ENCODE peak calls at places on chromosomes 7 and 10, in ten cellular contexts. One of them, this sample, is unnamed.

GRCh38 chr10:97025613-97026242 is 160.0 kb downstream of the SLIT1 start:
- DNase-seq in pancreas: peak; percentile 66
- DNase-seq in bronchial epithelial cell: peak; percentile 27
- DNase-seq in CD8-positive, alpha-beta T cell: peak; percentile 35
- DNase-seq in RWPE2: no peak
- DNase-seq in brain microvascular endothelial cell: peak; percentile 29
- DNase-seq in heart right ventricle: no peak
- DNase-seq in mammary epithelial cell: peak; percentile 20
- DNase-seq in AG04450: no peak
- DNase-seq in lower lobe of right lung: no peak
- DNase-seq in this sample: no peak

GRCh38 chr7:86469680-86470295 is 173.9 kb upstream of the GRM3 start:
- DNase-seq in pancreas: peak; percentile 71
- DNase-seq in bronchial epithelial cell: peak; percentile 76
- DNase-seq in CD8-positive, alpha-beta T cell: no peak
- DNase-seq in RWPE2: no peak
- DNase-seq in brain microvascular endothelial cell: peak; percentile 59
- DNase-seq in heart right ventricle: no peak
- DNase-seq in mammary epithelial cell: peak; percentile 59
- DNase-seq in AG04450: no peak
- DNase-seq in lower lobe of right lung: no peak
- DNase-seq in this sample: no peak

GRCh38 chr10:79022565-79023488 is 45.9 kb upstream of the ZMIZ1 start:
- DNase-seq in pancreas: no peak
- DNase-seq in bronchial epithelial cell: no peak
- DNase-seq in CD8-positive, alpha-beta T cell: no peak
- DNase-seq in RWPE2: peak; percentile 42
- DNase-seq in brain microvascular endothelial cell: no peak
- DNase-seq in heart right ventricle: peak; percentile 69
- DNase-seq in mammary epithelial cell: no peak
- DNase-seq in AG04450: no peak
- DNase-seq in lower lobe of right lung: peak; percentile 51
- DNase-seq in this sample: no peak

GRCh38 chr10:63115732-63116383 is 17.3 kb upstream of the NRBF2 start:
- DNase-seq in pancreas: peak; percentile 53
- DNase-seq in bronchial epithelial cell: peak; percentile 92
- DNase-seq in CD8-positive, alpha-beta T cell: no peak
- DNase-seq in RWPE2: peak; percentile 78
- DNase-seq in brain microvascular endothelial cell: peak; percentile 49
- DNase-seq in heart right ventricle: peak; percentile 63
- DNase-seq in mammary epithelial cell: peak; percentile 94
- DNase-seq in AG04450: no peak
- DNase-seq in lower lobe of right lung: peak; percentile 67
- DNase-seq in this sample: peak; percentile 42

GRCh38 chr10:106500585-106501525 is 663.7 kb downstream of the SORCS1 start:
- DNase-seq in pancreas: no peak
- DNase-seq in bronchial epithelial cell: peak; percentile 75
- DNase-seq in CD8-positive, alpha-beta T cell: no peak
- DNase-seq in RWPE2: no peak
- DNase-seq in brain microvascular endothelial cell: no peak
- DNase-seq in heart right ventricle: no peak
- DNase-seq in mammary epithelial cell: peak; percentile 62
- DNase-seq in AG04450: no peak
- DNase-seq in lower lobe of right lung: no peak
- DNase-seq in this sample: no peak

GRCh38 chr7:7510814-7511213 is 24.9 kb downstream of the COL28A1 start:
- DNase-seq in pancreas: no peak
- DNase-seq in bronchial epithelial cell: no peak
- DNase-seq in CD8-positive, alpha-beta T cell: no peak
- DNase-seq in RWPE2: no peak
- DNase-seq in brain microvascular endothelial cell: no peak
- DNase-seq in heart right ventricle: no peak
- DNase-seq in mammary epithelial cell: no peak
- DNase-seq in AG04450: no peak
- DNase-seq in lower lobe of right lung: no peak
- DNase-seq in this sample: no peak

GRCh38 chr10:7649673-7650330 is 17.0 kb downstream of the ITIH5 start:
- DNase-seq in pancreas: no peak
- DNase-seq in bronchial epithelial cell: no peak
- DNase-seq in CD8-positive, alpha-beta T cell: no peak
- DNase-seq in RWPE2: no peak
- DNase-seq in brain microvascular endothelial cell: no peak
- DNase-seq in heart right ventricle: no peak
- DNase-seq in mammary epithelial cell: no peak
- DNase-seq in AG04450: no peak
- DNase-seq in lower lobe of right lung: no peak
- DNase-seq in this sample: no peak

GRCh38 chr7:23044581-23044980 is 30.7 kb upstream of the HYCC1 start:
- DNase-seq in pancreas: no peak
- DNase-seq in bronchial epithelial cell: no peak
- DNase-seq in CD8-positive, alpha-beta T cell: no peak
- DNase-seq in RWPE2: no peak
- DNase-seq in brain microvascular endothelial cell: no peak
- DNase-seq in heart right ventricle: no peak
- DNase-seq in mammary epithelial cell: no peak
- DNase-seq in AG04450: no peak
- DNase-seq in lower lobe of right lung: no peak
- DNase-seq in this sample: no peak

GRCh38 chr10:10092581-10092980 is 925.1 kb upstream of the CELF2 start:
- DNase-seq in pancreas: no peak
- DNase-seq in bronchial epithelial cell: no peak
- DNase-seq in CD8-positive, alpha-beta T cell: no peak
- DNase-seq in RWPE2: no peak
- DNase-seq in brain microvascular endothelial cell: peak; percentile 55
- DNase-seq in heart right ventricle: peak; percentile 29
- DNase-seq in mammary epithelial cell: no peak
- DNase-seq in AG04450: peak; percentile 13
- DNase-seq in lower lobe of right lung: no peak
- DNase-seq in this sample: peak; percentile 1

GRCh38 chr10:117462816-117463544 is 79.6 kb upstream of the EMX2 start:
- DNase-seq in pancreas: no peak
- DNase-seq in bronchial epithelial cell: no peak
- DNase-seq in CD8-positive, alpha-beta T cell: no peak
- DNase-seq in RWPE2: no peak
- DNase-seq in brain microvascular endothelial cell: no peak
- DNase-seq in heart right ventricle: no peak
- DNase-seq in mammary epithelial cell: no peak
- DNase-seq in AG04450: no peak
- DNase-seq in lower lobe of right lung: no peak
- DNase-seq in this sample: no peak
- TF ChIP-seq CTCF in pancreas: no peak
- TF ChIP-seq CTCF in bronchial epithelial cell: no peak
- TF ChIP-seq CTCF in CD8-positive, alpha-beta T cell: no peak
- TF ChIP-seq CTCF in RWPE2: no peak
- TF ChIP-seq CTCF in brain microvascular endothelial cell: no peak
- TF ChIP-seq CTCF in heart right ventricle: no peak
- TF ChIP-seq CTCF in mammary epithelial cell: no peak
- TF ChIP-seq CTCF in AG04450: no peak
- TF ChIP-seq CTCF in lower lobe of right lung: no peak
- TF ChIP-seq CTCF in this sample: no peak

GRCh38 chr10:31319602-31320178 is 674 bp downstream of the ZEB1 start:
- DNase-seq in pancreas: no peak
- DNase-seq in bronchial epithelial cell: no peak
- DNase-seq in CD8-positive, alpha-beta T cell: no peak
- DNase-seq in RWPE2: no peak
- DNase-seq in brain microvascular endothelial cell: no peak
- DNase-seq in heart right ventricle: no peak
- DNase-seq in mammary epithelial cell: no peak
- DNase-seq in AG04450: no peak
- DNase-seq in lower lobe of right lung: no peak
- DNase-seq in this sample: no peak

GRCh38 chr10:31320598-31321211 is 1.7 kb downstream of the ZEB1 start:
- DNase-seq in pancreas: peak; percentile 8
- DNase-seq in bronchial epithelial cell: peak; percentile 16
- DNase-seq in CD8-positive, alpha-beta T cell: peak; percentile 9
- DNase-seq in RWPE2: no peak
- DNase-seq in brain microvascular endothelial cell: peak; percentile 17
- DNase-seq in heart right ventricle: peak; percentile 57
- DNase-seq in mammary epithelial cell: peak; percentile 38
- DNase-seq in AG04450: no peak
- DNase-seq in lower lobe of right lung: no peak
- DNase-seq in this sample: no peak

GRCh38 chr10:31320179-31320597 is 1.2 kb downstream of the ZEB1 start:
- DNase-seq in pancreas: peak; percentile 19
- DNase-seq in bronchial epithelial cell: no peak
- DNase-seq in CD8-positive, alpha-beta T cell: peak; percentile 16
- DNase-seq in RWPE2: no peak
- DNase-seq in brain microvascular endothelial cell: no peak
- DNase-seq in heart right ventricle: peak; percentile 50
- DNase-seq in mammary epithelial cell: peak; percentile 49
- DNase-seq in AG04450: no peak
- DNase-seq in lower lobe of right lung: peak; percentile 60
- DNase-seq in this sample: no peak

GRCh38 chr10:31321396-31321941 is 2.5 kb downstream of the ZEB1 start:
- DNase-seq in pancreas: no peak
- DNase-seq in bronchial epithelial cell: peak; percentile 10
- DNase-seq in CD8-positive, alpha-beta T cell: peak; percentile 5
- DNase-seq in RWPE2: no peak
- DNase-seq in brain microvascular endothelial cell: no peak
- DNase-seq in heart right ventricle: no peak
- DNase-seq in mammary epithelial cell: no peak
- DNase-seq in AG04450: no peak
- DNase-seq in lower lobe of right lung: no peak
- DNase-seq in this sample: no peak

DNA sequence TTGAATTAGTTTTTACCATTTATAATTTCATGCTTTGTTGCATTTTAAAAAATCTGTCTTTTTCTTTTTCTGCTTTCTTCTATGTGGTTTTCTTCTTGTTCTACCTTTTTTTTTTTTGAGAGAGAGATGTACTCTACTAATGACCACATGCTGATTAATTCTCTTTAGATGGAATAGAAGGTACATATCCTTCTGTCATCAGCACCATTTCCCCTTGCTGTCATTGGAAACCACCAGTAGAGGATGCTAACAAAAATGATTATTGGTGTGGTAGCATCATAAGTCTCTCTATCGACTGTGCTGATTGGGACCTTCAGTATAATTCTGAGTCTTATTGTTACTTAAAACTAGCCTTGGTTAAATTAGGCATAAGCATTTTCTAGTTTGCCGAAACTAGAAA is 3.6 kb downstream of the ZEB1 start:
- DNase-seq in pancreas: no peak
- DNase-seq in bronchial epithelial cell: no peak
- DNase-seq in CD8-positive, alpha-beta T cell: no peak
- DNase-seq in RWPE2: no peak
- DNase-seq in brain microvascular endothelial cell: no peak
- DNase-seq in heart right ventricle: no peak
- DNase-seq in mammary epithelial cell: no peak
- DNase-seq in AG04450: no peak
- DNase-seq in lower lobe of right lung: no peak
- DNase-seq in this sample: no peak
- H3K4me3 ChIP-seq in pancreas: no peak overlapping the region
- H3K4me3 ChIP-seq in bronchial epithelial cell: no peak overlapping the region
- H3K4me3 ChIP-seq in CD8-positive, alpha-beta T cell: no peak overlapping the region
- H3K4me3 ChIP-seq in RWPE2: no peak overlapping the region
- H3K4me3 ChIP-seq in brain microvascular endothelial cell: no peak overlapping the region
- H3K4me3 ChIP-seq in heart right ventricle: peak overlapping the region; percentile 84
- H3K4me3 ChIP-seq in mammary epithelial cell: no peak overlapping the region
- H3K4me3 ChIP-seq in AG04450: peak overlapping the region; percentile 88
- H3K4me3 ChIP-seq in lower lobe of right lung: no peak overlapping the region
- H3K4me3 ChIP-seq in this sample: no peak overlapping the region

GRCh38 chr10:98030991-98031431 is 590 bp upstream of the CRTAC1 start:
- DNase-seq in pancreas: no peak
- DNase-seq in bronchial epithelial cell: no peak
- DNase-seq in CD8-positive, alpha-beta T cell: no peak
- DNase-seq in RWPE2: no peak
- DNase-seq in brain microvascular endothelial cell: no peak
- DNase-seq in heart right ventricle: no peak
- DNase-seq in mammary epithelial cell: no peak
- DNase-seq in AG04450: no peak
- DNase-seq in lower lobe of right lung: no peak
- DNase-seq in this sample: no peak
- H3K27me3 ChIP-seq in pancreas: no peaks in the 10 kb centered on the region
- H3K27me3 ChIP-seq in bronchial epithelial cell: peaks cover 30% of the 10 kb centered on the region
- H3K27me3 ChIP-seq in CD8-positive, alpha-beta T cell: peaks cover 27% of the 10 kb centered on the region
- H3K27me3 ChIP-seq in RWPE2: peaks cover 77% of the 10 kb centered on the region
- H3K27me3 ChIP-seq in brain microvascular endothelial cell: peaks cover 63% of the 10 kb centered on the region
- H3K27me3 ChIP-seq in heart right ventricle: peaks cover 72% of the 10 kb centered on the region
- H3K27me3 ChIP-seq in mammary epithelial cell: peaks cover 30% of the 10 kb centered on the region
- H3K27me3 ChIP-seq in AG04450: peaks cover 52% of the 10 kb centered on the region
- H3K27me3 ChIP-seq in lower lobe of right lung: peaks cover 67% of the 10 kb centered on the region
- H3K27me3 ChIP-seq in this sample: peaks cover 41% of the 10 kb centered on the region

GRCh38 chr10:91088300-91089140 is 131.9 kb upstream of the PCGF5 start:
- DNase-seq in pancreas: no peak
- DNase-seq in bronchial epithelial cell: peak; percentile 22
- DNase-seq in CD8-positive, alpha-beta T cell: no peak
- DNase-seq in RWPE2: no peak
- DNase-seq in brain microvascular endothelial cell: peak; percentile 12
- DNase-seq in heart right ventricle: no peak
- DNase-seq in mammary epithelial cell: peak; percentile 4
- DNase-seq in AG04450: no peak
- DNase-seq in lower lobe of right lung: no peak
- DNase-seq in this sample: no peak

GRCh38 chr10:91091780-91092179 is 128.7 kb upstream of the PCGF5 start:
- DNase-seq in pancreas: no peak
- DNase-seq in bronchial epithelial cell: no peak
- DNase-seq in CD8-positive, alpha-beta T cell: no peak
- DNase-seq in RWPE2: no peak
- DNase-seq in brain microvascular endothelial cell: no peak
- DNase-seq in heart right ventricle: no peak
- DNase-seq in mammary epithelial cell: no peak
- DNase-seq in AG04450: no peak
- DNase-seq in lower lobe of right lung: no peak
- DNase-seq in this sample: no peak

GRCh38 chr10:91096263-91096662 is 124.2 kb upstream of the PCGF5 start:
- DNase-seq in pancreas: no peak
- DNase-seq in bronchial epithelial cell: no peak
- DNase-seq in CD8-positive, alpha-beta T cell: no peak
- DNase-seq in RWPE2: no peak
- DNase-seq in brain microvascular endothelial cell: no peak
- DNase-seq in heart right ventricle: no peak
- DNase-seq in mammary epithelial cell: no peak
- DNase-seq in AG04450: no peak
- DNase-seq in lower lobe of right lung: no peak
- DNase-seq in this sample: no peak

DNA sequence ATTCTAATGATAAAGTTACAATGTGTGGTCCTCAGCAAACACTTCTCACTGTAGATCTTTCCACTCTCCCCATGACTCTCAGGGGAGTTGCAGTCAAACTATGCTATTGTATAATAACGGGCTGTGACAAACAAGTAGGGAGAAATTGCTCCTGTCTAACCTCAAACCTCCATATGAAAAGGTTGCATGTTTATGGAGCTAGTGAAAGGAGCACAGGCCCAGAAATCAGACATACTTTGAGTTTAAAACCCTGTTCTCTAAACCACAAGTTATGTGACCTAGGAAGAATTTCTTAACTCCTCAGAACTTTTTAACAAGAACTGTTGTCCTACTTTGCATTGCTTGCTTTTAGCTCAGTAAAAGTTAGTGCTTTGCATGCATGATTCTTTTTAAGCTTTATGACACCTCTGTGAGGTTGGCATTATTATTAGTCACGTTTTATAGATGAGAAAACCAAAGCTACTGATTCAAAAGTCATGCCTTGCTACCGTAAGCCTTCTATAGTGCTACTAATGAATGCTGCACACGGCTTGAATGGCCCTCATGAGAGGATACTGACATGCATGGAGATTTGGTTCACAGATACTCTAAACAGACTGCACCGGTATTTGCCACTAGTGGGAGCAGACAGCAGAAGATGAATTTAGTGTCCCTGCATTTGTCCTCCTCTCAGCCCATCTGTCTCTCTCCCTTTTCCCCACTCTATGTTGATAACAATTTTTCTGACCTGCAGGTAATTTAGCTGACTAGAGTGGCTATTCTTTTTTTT is 129.5 kb upstream of the PCGF5 start:
- DNase-seq in pancreas: no peak
- DNase-seq in bronchial epithelial cell: no peak
- DNase-seq in CD8-positive, alpha-beta T cell: no peak
- DNase-seq in RWPE2: no peak
- DNase-seq in brain microvascular endothelial cell: peak; percentile 11
- DNase-seq in heart right ventricle: no peak
- DNase-seq in mammary epithelial cell: no peak
- DNase-seq in AG04450: no peak
- DNase-seq in lower lobe of right lung: no peak
- DNase-seq in this sample: no peak
- TF ChIP-seq CTCF in pancreas: no peak
- TF ChIP-seq CTCF in bronchial epithelial cell: no peak
- TF ChIP-seq CTCF in CD8-positive, alpha-beta T cell: no peak
- TF ChIP-seq CTCF in RWPE2: no peak
- TF ChIP-seq CTCF in brain microvascular endothelial cell: peak; percentile 61
- TF ChIP-seq CTCF in heart right ventricle: peak; percentile 21
- TF ChIP-seq CTCF in mammary epithelial cell: peak; percentile 41
- TF ChIP-seq CTCF in AG04450: peak; percentile 14
- TF ChIP-seq CTCF in lower lobe of right lung: no peak
- TF ChIP-seq CTCF in this sample: peak; percentile 40